ENCODE peak calls at places on chromosome 6, in seven cellular contexts. One of them, this sample, is unnamed.

GRCh38 chr6:44190712-44191111 is 26.0 kb upstream of the MYMX start:
- DNase-seq in natural killer cell: no peak
- DNase-seq in midbrain: no peak
- DNase-seq in fibroblast of lung: no peak
- DNase-seq in central memory CD4-positive, alpha-beta T cell: no peak
- DNase-seq in ovary: no peak
- DNase-seq in A172: no peak
- DNase-seq in this sample: no peak

GRCh38 chr6:135819665-135820064 is 31.8 kb upstream of the PDE7B start:
- DNase-seq in A172: no peak
- DNase-seq in ovary: no peak
- DNase-seq in fibroblast of lung: peak
- DNase-seq in midbrain: no peak
- DNase-seq in central memory CD4-positive, alpha-beta T cell: no peak
- DNase-seq in natural killer cell: no peak
- DNase-seq in this sample: no peak

GRCh38 chr6:100464910-100465700 is at the start of gene SIM1:
- DNase-seq in A172: no peak
- DNase-seq in natural killer cell: no peak
- DNase-seq in ovary: no peak
- DNase-seq in central memory CD4-positive, alpha-beta T cell: no peak
- DNase-seq in midbrain: no peak
- DNase-seq in fibroblast of lung: peak
- DNase-seq in this sample: no peak

GRCh38 chr6:91083226-91083625 is 496.4 kb upstream of the MAP3K7 start:
- DNase-seq in central memory CD4-positive, alpha-beta T cell: no peak
- DNase-seq in fibroblast of lung: peak
- DNase-seq in natural killer cell: no peak
- DNase-seq in midbrain: no peak
- DNase-seq in ovary: no peak
- DNase-seq in A172: no peak
- DNase-seq in this sample: no peak

GRCh38 chr6:28446818-28447511 is 3.7 kb upstream of the ZSCAN23 start:
- DNase-seq in natural killer cell: no peak
- DNase-seq in midbrain: no peak
- DNase-seq in A172: no peak
- DNase-seq in central memory CD4-positive, alpha-beta T cell: no peak
- DNase-seq in ovary: no peak
- DNase-seq in fibroblast of lung: peak
- DNase-seq in this sample: no peak

GRCh38 chr6:2557181-2557720 is 193.5 kb downstream of the MYLK4 start:
- DNase-seq in fibroblast of lung: no peak
- DNase-seq in midbrain: no peak
- DNase-seq in natural killer cell: no peak
- DNase-seq in central memory CD4-positive, alpha-beta T cell: no peak
- DNase-seq in A172: no peak
- DNase-seq in ovary: no peak
- DNase-seq in this sample: no peak

GRCh38 chr6:54074591-54075195 is 36.5 kb upstream of the MLIP start:
- DNase-seq in central memory CD4-positive, alpha-beta T cell: no peak
- DNase-seq in natural killer cell: no peak
- DNase-seq in ovary: no peak
- DNase-seq in A172: no peak
- DNase-seq in fibroblast of lung: peak
- DNase-seq in midbrain: no peak
- DNase-seq in this sample: no peak

GRCh38 chr6:141666187-141666586 is 466.5 kb upstream of the GJE1 start:
- DNase-seq in ovary: no peak
- DNase-seq in midbrain: no peak
- DNase-seq in central memory CD4-positive, alpha-beta T cell: no peak
- DNase-seq in A172: no peak
- DNase-seq in natural killer cell: no peak
- DNase-seq in fibroblast of lung: no peak
- DNase-seq in this sample: no peak

GRCh38 chr6:16850332-16851022 is 89.2 kb upstream of the ATXN1 start:
- DNase-seq in midbrain: no peak
- DNase-seq in fibroblast of lung: peak
- DNase-seq in ovary: no peak
- DNase-seq in central memory CD4-positive, alpha-beta T cell: no peak
- DNase-seq in natural killer cell: no peak
- DNase-seq in A172: peak
- DNase-seq in this sample: no peak

GRCh38 chr6:130946076-130946475 is 117.0 kb downstream of the EPB41L2 start:
- DNase-seq in midbrain: no peak
- DNase-seq in A172: no peak
- DNase-seq in fibroblast of lung: peak
- DNase-seq in central memory CD4-positive, alpha-beta T cell: no peak
- DNase-seq in natural killer cell: no peak
- DNase-seq in ovary: no peak
- DNase-seq in this sample: no peak

GRCh38 chr6:168035098-168035660 is 37.7 kb downstream of the KIF25 start:
- DNase-seq in central memory CD4-positive, alpha-beta T cell: no peak
- DNase-seq in natural killer cell: no peak
- DNase-seq in ovary: peak
- DNase-seq in midbrain: peak
- DNase-seq in fibroblast of lung: peak
- DNase-seq in A172: no peak
- DNase-seq in this sample: no peak

GRCh38 chr6:100573169-100573568 is 108.4 kb upstream of the SIM1 start:
- DNase-seq in A172: peak
- DNase-seq in fibroblast of lung: peak
- DNase-seq in ovary: no peak
- DNase-seq in central memory CD4-positive, alpha-beta T cell: no peak
- DNase-seq in natural killer cell: no peak
- DNase-seq in midbrain: no peak
- DNase-seq in this sample: no peak

GRCh38 chr6:169345198-169345597 is 91.6 kb upstream of the THBS2 start:
- DNase-seq in midbrain: no peak
- DNase-seq in A172: no peak
- DNase-seq in central memory CD4-positive, alpha-beta T cell: no peak
- DNase-seq in natural killer cell: no peak
- DNase-seq in fibroblast of lung: no peak
- DNase-seq in ovary: no peak
- DNase-seq in this sample: no peak

This sample was measured in CD14-positive monocyte.